ENCODE peak calls at places on chromosomes 6 and 20, in six cellular contexts. F is Calu3; J is endothelial cell; A is fibroblast of lung; R is CD4-positive, alpha-beta T cell; U is epithelial cell of esophagus. V is an unnamed sample.

GRCh38 chr20:38843346-38843745 is 37.8 kb downstream of the PPP1R16B start:
- DNase-seq in F (no peak), J (no peak), A (no peak), R (no peak), U (no peak), V (no peak)

GRCh38 chr20:63135411-63135810 is 80.5 kb downstream of the YTHDF1 start:
- DNase-seq in F (no peak), J (no peak), A (no peak), R (no peak), U (no peak), V (no peak)

GRCh38 chr20:41086402-41087324 is 50.7 kb upstream of the PLCG1 start:
- DNase-seq in F (no peak), J (no peak), A (no peak), R (no peak), U (no peak), V (no peak)

GRCh38 chr20:63890616-63891015 is 4.3 kb upstream of the DNAJC5 start:
- DNase-seq in F (no peak), J (no peak), A (no peak), R (no peak), U (no peak), V (no peak)

GRCh38 chr20:8152183-8152582 is 20.1 kb downstream of the PLCB1 start:
- DNase-seq in F (no peak), J (no peak), A (peak), R (no peak), U (peak), V (no peak)

GRCh38 chr6:84082693-84083265 is 49.2 kb downstream of the MRAP2 start:
- DNase-seq in F (no peak), J (no peak), A (peak), R (no peak), U (peak), V (no peak)

GRCh38 chr20:3900187-3900604 is 11.0 kb downstream of the PANK2 start:
- DNase-seq in F (no peak), J (no peak), A (no peak), R (no peak), U (no peak), V (no peak)

GRCh38 chr6:161318456-161318855 is 44.6 kb upstream of the AGPAT4 start:
- DNase-seq in F (peak), J (no peak), A (no peak), R (no peak), U (no peak), V (no peak)

GRCh38 chr6:142485256-142485655 is 183.4 kb downstream of the ADGRG6 start:
- DNase-seq in F (no peak), J (no peak), A (peak), R (no peak), U (peak), V (no peak)

GRCh38 chr20:56765172-56766073 is 136.3 kb downstream of the TFAP2C start:
- DNase-seq in F (no peak), J (no peak), A (no peak), R (no peak), U (peak), V (no peak)

GRCh38 chr20:2394411-2395055 is 13.8 kb downstream of the TGM6 start:
- DNase-seq in F (no peak), J (no peak), A (no peak), R (no peak), U (peak), V (no peak)

GRCh38 chr6:78390066-78390465 is 477.3 kb upstream of the IRAK1BP1 start:
- DNase-seq in F (no peak), J (no peak), A (no peak), R (no peak), U (no peak), V (no peak)

GRCh38 chr20:52974155-52974554 is 2.0 kb downstream of the TSHZ2 start:
- DNase-seq in F (no peak), J (no peak), A (no peak), R (peak), U (no peak), V (no peak)

GRCh38 chr20:43022081-43022480 is 167.6 kb downstream of the PTPRT start:
- DNase-seq in F (no peak), J (no peak), A (no peak), R (no peak), U (no peak), V (no peak)

DNA sequence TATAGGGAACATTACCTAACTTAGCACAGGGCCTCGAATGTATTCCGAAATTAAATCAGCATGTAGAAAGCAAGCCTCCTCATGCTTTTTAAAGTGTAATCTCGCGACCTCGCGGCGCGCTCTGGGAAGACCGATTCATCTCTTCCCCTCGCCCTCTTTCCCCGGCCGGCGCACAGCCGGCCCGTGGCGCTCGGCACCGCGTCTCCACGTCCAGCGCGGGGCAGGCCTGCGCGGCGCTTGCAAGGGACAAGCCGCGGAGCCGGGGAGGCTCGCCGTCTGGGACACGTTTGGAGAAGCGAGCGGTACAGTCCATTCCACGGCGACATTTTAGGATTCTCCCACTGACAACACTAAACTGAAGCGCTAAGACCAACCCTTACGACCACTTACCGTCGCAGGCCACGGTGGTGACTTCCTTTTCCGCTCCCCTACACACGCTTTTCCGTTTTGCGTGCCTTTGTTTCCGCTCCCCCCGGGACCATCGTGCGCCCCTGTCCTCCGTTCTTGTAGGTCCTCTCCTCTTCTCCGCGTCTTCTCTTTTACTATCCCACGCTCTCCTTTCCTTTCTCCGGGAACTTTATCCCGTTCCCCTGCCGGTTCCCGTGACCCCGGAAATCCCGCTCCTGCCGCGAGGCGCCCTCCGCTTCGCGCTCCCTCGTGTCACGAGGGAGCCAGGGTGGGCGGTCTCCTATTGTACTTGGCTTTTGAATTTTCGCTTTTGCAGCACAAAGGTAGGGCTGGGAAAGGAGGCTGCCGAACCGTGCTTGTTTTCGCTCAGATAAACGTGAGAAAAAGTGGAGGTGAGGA is at the start of gene ECHDC1:
- DNase-seq in F (peak), J (peak), A (peak), R (peak), U (peak), V (peak)
- TF ChIP-seq CTCF in F (no peak), J (no peak), A (peak), R (no peak), U (no peak), V (no peak)

DNA sequence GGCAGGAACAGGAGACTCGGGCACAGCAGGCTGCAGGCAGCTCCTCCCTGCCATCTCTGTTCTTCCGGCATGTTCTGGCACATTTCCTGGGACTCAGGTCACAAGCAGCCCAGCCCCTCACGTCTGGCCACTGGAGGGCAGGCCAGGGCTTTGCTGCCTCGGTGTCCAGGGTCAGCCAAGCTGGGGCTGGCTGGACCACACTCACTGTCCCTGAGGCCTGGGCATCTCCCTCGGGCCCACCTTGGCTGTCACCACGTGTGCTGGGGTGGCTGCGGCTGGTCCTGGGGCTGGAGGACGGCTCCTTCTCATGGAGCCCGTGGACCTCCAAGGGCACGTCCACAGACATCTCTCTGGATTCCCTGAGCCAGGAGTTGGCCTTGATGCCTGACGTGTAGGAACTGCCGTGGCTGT is 18.5 kb downstream of the FRMD1 start:
- DNase-seq in F (peak), J (peak), A (peak), R (no peak), U (no peak), V (no peak)
- TF ChIP-seq CTCF in F (no peak), J (peak), A (peak), R (no peak), U (no peak), V (no peak)

GRCh38 chr6:115016593-115016992 is 673.8 kb upstream of the HS3ST5 start:
- DNase-seq in F (no peak), J (no peak), A (no peak), R (no peak), U (no peak), V (no peak)
- TF ChIP-seq CTCF in F (no peak), J (no peak), A (no peak), R (no peak), U (no peak), V (no peak)

DNA sequence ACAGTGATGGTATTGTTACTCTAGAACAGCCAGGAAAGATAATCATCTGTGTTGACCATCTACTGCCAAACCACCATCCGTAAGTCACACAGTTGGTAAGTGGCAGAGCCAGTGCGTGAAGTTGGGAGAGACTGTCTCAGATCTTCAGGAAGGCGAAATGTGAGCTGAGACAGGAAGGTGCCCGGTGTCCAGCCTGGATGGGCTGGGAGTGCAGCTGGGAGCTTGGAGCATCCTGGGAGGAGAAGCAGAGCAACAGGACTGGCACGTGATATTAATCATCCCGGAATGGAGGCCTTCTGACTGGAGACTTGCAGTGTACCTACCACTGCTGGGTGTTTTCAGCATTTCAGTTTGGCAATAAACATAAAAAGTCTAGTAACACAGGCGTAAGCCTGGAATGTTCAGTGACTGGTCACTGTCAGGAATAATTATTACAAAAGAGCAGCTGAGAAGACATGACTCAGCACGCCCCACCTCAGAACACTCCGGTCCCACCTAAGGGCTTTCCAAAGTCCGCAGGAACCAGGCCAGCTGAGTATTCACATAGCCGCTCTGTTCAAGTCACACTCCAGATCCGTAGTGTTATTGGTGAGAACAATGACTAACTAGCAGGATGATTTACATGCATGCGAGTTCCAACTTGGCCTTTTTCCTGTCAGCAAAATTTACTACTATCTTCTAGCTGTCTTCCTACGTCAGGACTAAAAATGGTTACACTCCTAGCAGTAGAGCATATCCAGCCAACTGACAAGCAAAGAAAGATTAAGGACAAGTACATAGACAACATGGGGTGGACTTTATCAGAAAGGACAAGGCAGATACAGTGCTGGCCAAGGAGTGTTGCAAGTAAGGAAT is 45.1 kb upstream of the PNRC1 start:
- DNase-seq in F (peak), J (no peak), A (peak), R (no peak), U (peak), V (no peak)
- TF ChIP-seq CTCF in F (no peak), J (no peak), A (no peak), R (no peak), U (no peak), V (no peak)

GRCh38 chr6:25473447-25473846 is 178.6 kb upstream of the SCGN start:
- DNase-seq in F (no peak), J (no peak), A (no peak), R (no peak), U (no peak), V (no peak)
- TF ChIP-seq CTCF in F (no peak), J (no peak), A (no peak), R (no peak), U (no peak), V (no peak)

DNA sequence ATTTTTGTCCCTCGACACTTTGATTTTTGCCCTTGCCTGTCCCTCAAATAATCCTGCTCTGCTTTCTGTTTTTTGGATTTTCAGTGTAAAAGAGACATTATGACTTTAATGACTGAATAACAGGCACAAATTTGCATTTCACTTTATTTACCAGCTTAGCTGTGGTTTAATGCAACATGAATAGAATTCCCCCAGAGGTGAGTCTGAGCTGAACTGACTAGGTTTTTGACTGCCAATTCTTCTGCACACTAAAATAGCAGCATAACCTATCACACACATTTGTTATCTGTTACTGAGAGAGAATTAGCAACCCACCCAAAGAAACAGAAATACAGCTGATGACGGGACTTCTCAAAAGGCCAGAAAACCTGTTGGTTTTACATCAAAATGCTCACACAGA is 3.9 kb upstream of the RBM24 start:
- DNase-seq in F (no peak), J (no peak), A (no peak), R (no peak), U (no peak), V (no peak)
- TF ChIP-seq CTCF in F (no peak), J (no peak), A (no peak), R (no peak), U (no peak), V (no peak)

GRCh38 chr6:90286884-90287488 is 9.7 kb downstream of the BACH2 start:
- DNase-seq in F (peak), J (peak), A (peak), R (peak), U (peak), V (no peak)
- TF ChIP-seq CTCF in F (peak), J (peak), A (peak), R (peak), U (peak), V (peak)

GRCh38 chr20:49028684-49029083 is 17.4 kb upstream of the CSE1L start:
- DNase-seq in F (no peak), J (no peak), A (peak), R (no peak), U (peak), V (no peak)
- TF ChIP-seq CTCF in F (no peak), J (no peak), A (peak), R (no peak), U (peak), V (no peak)

GRCh38 chr6:1856381-1856780 is 246.7 kb downstream of the FOXC1 start:
- DNase-seq in F (no peak), J (no peak), A (peak), R (no peak), U (peak), V (peak)
- TF ChIP-seq CTCF in F (no peak), J (no peak), A (no peak), R (no peak), U (no peak), V (no peak)

GRCh38 chr6:157669747-157670216 is 153.3 kb upstream of the SNX9 start:
- DNase-seq in F (peak), J (no peak), A (peak), R (no peak), U (peak), V (no peak)
- TF ChIP-seq CTCF in F (no peak), J (no peak), A (peak), R (no peak), U (peak), V (no peak)